ENCODE peak calls at places on chromosome 15, in nine cellular contexts. Q is choroid plexus epithelial cell; W is CD4-positive, alpha-beta memory T cell; I is brain microvascular endothelial cell; E is right lobe of liver; Y is CD8-positive, alpha-beta memory T cell; F is T-cell; P is stimulated activated CD8-positive, alpha-beta memory T cell treated with anti-CD3 and anti-CD28 coated beads, Interleukin-15, amount 100 ng/mL, for 4 hours; J is aorta. H is an unnamed sample.

GRCh38 chr15:52709172-52709979 is 30.2 kb upstream of the ATOSA start:
- DNase-seq in P (no peak), Q (no peak), Y (no peak), E (peak; percentile 84), J (no peak), F (no peak), I (no peak), W (no peak), H (no peak)

GRCh38 chr15:60528530-60528929 is 49.6 kb upstream of the ICE2 start:
- DNase-seq in Y (no peak), J (no peak), E (no peak), P (no peak), I (peak; percentile 5), F (no peak), W (peak; percentile 74), Q (peak; percentile 56), H (no peak)

GRCh38 chr15:96345560-96346389 is 15.3 kb downstream of the NR2F2 start:
- DNase-seq in F (no peak), J (peak; percentile 80), E (peak; percentile 78), Q (peak; percentile 85), P (no peak), W (no peak), I (peak; percentile 57), Y (no peak), H (no peak)

GRCh38 chr15:100034191-100034590 is 301.0 kb upstream of the LYSMD4 start:
- DNase-seq in F (no peak), J (no peak), P (no peak), Y (no peak), E (no peak), W (no peak), Q (no peak), I (no peak), H (no peak)

GRCh38 chr15:45157974-45158373 is 28.2 kb downstream of the DUOX1 start:
- DNase-seq in E (no peak), J (no peak), W (no peak), Q (peak; percentile 51), P (no peak), I (peak; percentile 65), F (no peak), Y (no peak), H (no peak)

GRCh38 chr15:63040954-63041353 is 1.6 kb upstream of the TPM1 start:
- DNase-seq in F (no peak), E (no peak), J (peak; percentile 60), W (no peak), Y (no peak), I (no peak), Q (no peak), P (no peak), H (no peak)

GRCh38 chr15:40051616-40052415 is 12.8 kb upstream of the SRP14 start:
- DNase-seq in F (no peak), W (no peak), Q (no peak), I (no peak), E (no peak), J (no peak), P (no peak), Y (no peak), H (no peak)

GRCh38 chr15:58442122-58442521 is 10.3 kb downstream of the LIPC start:
- DNase-seq in Q (no peak), Y (no peak), I (no peak), F (no peak), E (no peak), P (no peak), W (no peak), J (no peak), H (no peak)

GRCh38 chr15:90667063-90667754 is 49.9 kb upstream of the BLM start:
- DNase-seq in Q (no peak), W (no peak), Y (no peak), E (no peak), I (no peak), F (no peak), J (no peak), P (no peak), H (no peak)

GRCh38 chr15:46676233-46677206 is 1040.8 kb upstream of the SEMA6D start:
- DNase-seq in Q (no peak), F (no peak), W (no peak), I (no peak), Y (no peak), J (no peak), E (no peak), P (no peak), H (no peak)

GRCh38 chr15:96392380-96393208 is 62.1 kb downstream of the NR2F2 start:
- DNase-seq in W (no peak), F (no peak), I (no peak), J (no peak), Q (no peak), E (no peak), P (no peak), Y (no peak), H (no peak)

GRCh38 chr15:43625086-43625485 is 6.5 kb upstream of the STRC start:
- DNase-seq in J (no peak), Q (peak; percentile 5), E (no peak), F (no peak), Y (no peak), P (no peak), I (no peak), W (no peak), H (no peak)

GRCh38 chr15:92638291-92638708 is 17.3 kb downstream of the FAM174B start:
- DNase-seq in Y (no peak), W (no peak), P (no peak), F (no peak), E (no peak), I (no peak), Q (peak; percentile 65), J (no peak), H (no peak)

GRCh38 chr15:39455502-39455991 is 125.3 kb upstream of the THBS1 start:
- DNase-seq in J (no peak), F (no peak), Q (peak; percentile 49), Y (no peak), E (no peak), W (no peak), P (no peak), I (peak; percentile 77), H (no peak)

GRCh38 chr15:48360841-48361240 is 29.6 kb downstream of the DUT start:
- DNase-seq in E (no peak), P (no peak), J (no peak), F (no peak), Q (peak; percentile 42), W (no peak), I (peak; percentile 79), Y (no peak), H (no peak)

GRCh38 chr15:66496951-66497501 is 536 bp downstream of the SNAPC5 start:
- DNase-seq in Q (no peak), J (no peak), P (no peak), I (no peak), E (no peak), Y (no peak), F (peak; percentile 11), W (no peak), H (no peak)

H was measured in heart left ventricle.